ENCODE peak calls at places on chromosomes 11 and 22, in eight cellular contexts. L is cardiac muscle cell; E is CD4-positive, alpha-beta memory T cell; Y is right lobe of liver; G is transverse colon; M is heart right ventricle; A is CD8-positive, alpha-beta T cell; I is CD8-positive, alpha-beta memory T cell. P is an unnamed sample. For H3K9me3 and H3K4me1, the result is how much of the 10 kb centered on the place peaks cover.

GRCh38 chr11:1570896-1571759 is 943 bp downstream of the DUSP8 start:
- DNase-seq in L (no peak), E (peak), Y (peak), G (no peak), M (no peak), A (peak), I (no peak), P (peak)

GRCh38 chr11:93225642-93226041 is 27.9 kb upstream of the SLC36A4 start:
- DNase-seq in L (no peak), E (peak), Y (no peak), G (no peak), M (no peak), A (no peak), I (no peak), P (no peak)

GRCh38 chr11:104582431-104582830 is 315.8 kb downstream of the CASP12 start:
- DNase-seq in L (no peak), E (no peak), Y (no peak), G (no peak), M (no peak), A (no peak), I (no peak), P (no peak)

GRCh38 chr11:119729581-119730346 is 764 bp upstream of the NECTIN1 start:
- DNase-seq in L (no peak), E (no peak), Y (peak), G (peak), M (peak), A (no peak), I (no peak), P (peak)

GRCh38 chr22:28299760-28300159 is 379.9 kb downstream of the TTC28 start:
- DNase-seq in L (peak), E (no peak), Y (no peak), G (no peak), M (no peak), A (no peak), I (no peak), P (no peak)

GRCh38 chr11:28017816-28018215 is 90.1 kb downstream of the KIF18A start:
- DNase-seq in L (no peak), E (no peak), Y (no peak), G (no peak), M (no peak), A (no peak), I (no peak), P (no peak)

GRCh38 chr11:2099523-2100316 is 39.5 kb downstream of the IGF2 start:
- DNase-seq in L (no peak), E (no peak), Y (peak), G (peak), M (no peak), A (peak), I (no peak), P (peak)

GRCh38 chr11:22467741-22468140 is 129.6 kb downstream of the SLC17A6 start:
- DNase-seq in L (no peak), E (no peak), Y (no peak), G (no peak), M (no peak), A (no peak), I (no peak), P (no peak)

GRCh38 chr11:132456735-132457328 is 1075.5 kb downstream of the OPCML start:
- DNase-seq in L (no peak), E (no peak), Y (no peak), G (no peak), M (no peak), A (no peak), I (no peak), P (no peak)

GRCh38 chr11:100354736-100355135 is 332.4 kb upstream of the ARHGAP42 start:
- DNase-seq in L (no peak), E (no peak), Y (no peak), G (no peak), M (no peak), A (no peak), I (no peak), P (no peak)

GRCh38 chr22:22940961-22941605 is 53.5 kb downstream of the IGLL5 start:
- DNase-seq in L (no peak), E (no peak), Y (no peak), G (peak), M (no peak), A (no peak), I (no peak), P (no peak)

DNA sequence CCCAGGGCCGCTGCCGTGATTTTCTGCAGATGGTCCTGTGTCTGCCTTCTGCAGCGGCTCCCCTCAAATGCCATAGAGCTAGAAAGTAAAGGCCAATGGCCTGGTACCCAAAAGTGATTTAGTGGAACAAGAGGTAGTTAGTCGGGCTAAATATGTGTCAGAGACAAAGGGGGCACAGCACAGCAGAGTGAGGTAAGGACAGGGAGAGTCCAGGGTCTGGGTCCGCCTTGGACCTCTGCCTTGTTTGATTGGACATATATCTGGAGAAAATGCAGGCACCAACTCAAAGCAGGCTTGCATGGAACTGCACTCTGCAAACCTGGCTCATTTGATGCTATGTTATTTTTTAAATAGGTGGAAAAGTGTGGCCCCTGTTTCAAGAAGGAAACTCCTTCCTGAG is 249.6 kb upstream of the B3GAT1 start:
- DNase-seq in L (no peak), E (no peak), Y (no peak), G (no peak), M (no peak), A (no peak), I (no peak), P (no peak)
- H3K9me3 ChIP-seq in L (under half), E (under half), Y (under half), G (under half), M (under half), A (under half), I (under half), P (under half)

GRCh38 chr11:207213-208176 is at the start of the genes BET1L and RIC8A:
- DNase-seq in L (peak), E (peak), Y (peak), G (peak), M (peak), A (peak), I (peak), P (peak)
- H3K4me1 ChIP-seq in L (under half), E (half or more), Y (under half), G (under half), M (half or more), A (half or more), I (half or more), P (under half)

DNA sequence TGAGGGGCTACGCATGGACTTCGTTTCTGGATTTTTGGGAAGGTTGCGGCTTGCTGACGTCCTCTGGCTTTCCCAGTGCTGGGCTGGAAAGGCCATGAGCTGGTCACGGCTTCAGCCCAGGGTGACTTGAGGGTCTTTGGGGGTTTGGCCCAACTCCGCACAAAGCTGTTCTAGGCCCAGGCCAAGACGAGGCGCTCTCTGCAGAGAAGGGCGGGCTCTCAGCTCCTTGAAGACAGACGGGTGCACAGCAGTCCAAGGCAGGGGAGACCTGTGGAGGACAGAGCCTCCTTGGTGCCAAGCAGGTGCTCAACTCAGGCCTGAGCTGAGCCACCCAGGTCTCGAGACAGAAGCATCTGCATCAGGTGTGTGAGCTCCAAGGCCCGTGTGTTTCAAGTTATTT is 1003.7 kb downstream of the BRD1 start:
- DNase-seq in L (no peak), E (no peak), Y (no peak), G (no peak), M (no peak), A (no peak), I (no peak), P (no peak)
- H3K9me3 ChIP-seq in L (under half), E (under half), Y (under half), G (under half), M (under half), A (under half), I (under half), P (under half)

DNA sequence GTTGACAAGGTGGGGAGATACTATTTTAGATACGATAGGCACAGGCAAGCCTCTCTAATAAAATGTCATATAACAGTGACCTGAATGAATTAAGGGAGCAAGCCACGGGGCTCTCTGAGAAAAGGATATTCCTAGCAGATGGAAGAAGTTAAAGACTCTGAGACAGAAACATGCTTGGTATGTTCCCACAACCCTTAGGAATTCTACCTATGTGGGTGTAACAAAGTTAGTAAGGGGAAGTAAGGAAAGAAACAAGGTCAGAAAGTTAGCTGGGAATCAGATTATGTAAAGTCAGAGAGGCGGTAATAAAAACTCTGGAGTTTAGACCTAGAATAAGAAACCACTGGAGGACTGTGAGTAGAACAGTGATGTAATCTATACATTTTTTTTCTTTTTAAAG is 59.7 kb upstream of the GDPD4 start:
- DNase-seq in L (no peak), E (no peak), Y (no peak), G (no peak), M (no peak), A (no peak), I (no peak), P (no peak)
- H3K4me1 ChIP-seq in L (under half), E (under half), Y (under half), G (under half), M (under half), A (under half), I (under half), P (under half)

DNA sequence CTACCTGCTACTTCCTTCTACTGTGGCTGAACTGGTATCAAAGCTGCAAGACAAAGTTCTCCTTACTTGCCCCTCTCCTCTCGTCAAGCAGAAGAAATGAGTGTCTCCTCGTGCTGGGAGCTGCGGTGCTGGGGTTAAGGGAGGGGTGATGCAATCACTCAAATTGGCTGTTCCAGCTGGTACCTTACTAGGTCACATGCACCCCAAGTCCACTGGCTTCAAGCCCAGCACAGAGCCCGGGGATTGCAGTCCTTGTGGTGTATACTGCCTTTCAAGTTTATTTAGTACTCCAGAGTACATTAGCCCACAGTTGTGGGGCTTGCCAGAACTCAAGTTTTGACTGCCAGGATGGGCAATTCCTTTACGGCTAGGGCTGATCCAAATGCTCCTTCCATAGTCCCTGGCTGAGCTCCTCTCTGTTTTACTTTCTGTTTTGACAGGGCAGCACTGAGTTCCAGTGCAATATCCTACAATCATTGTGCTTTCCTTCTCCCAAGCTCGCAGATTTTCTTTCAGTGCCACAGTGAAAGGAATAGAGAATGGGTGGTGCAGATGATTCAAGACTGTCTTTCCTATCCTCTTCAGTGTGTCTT is 419.5 kb upstream of the CNTN5 start:
- DNase-seq in L (no peak), E (no peak), Y (no peak), G (peak), M (peak), A (no peak), I (no peak), P (no peak)
- H3K9me3 ChIP-seq in L (under half), E (under half), Y (under half), G (under half), M (under half), A (under half), I (under half), P (under half)

GRCh38 chr22:45843030-45843429 is 133.9 kb downstream of the WNT7B start:
- DNase-seq in L (no peak), E (no peak), Y (no peak), G (no peak), M (no peak), A (no peak), I (no peak), P (no peak)

GRCh38 chr22:45838257-45838891 is 138.6 kb downstream of the WNT7B start:
- DNase-seq in L (peak), E (no peak), Y (no peak), G (no peak), M (no peak), A (no peak), I (no peak), P (no peak)

GRCh38 chr22:45844949-45845613 is 131.9 kb downstream of the WNT7B start:
- DNase-seq in L (no peak), E (no peak), Y (no peak), G (no peak), M (no peak), A (no peak), I (no peak), P (no peak)

GRCh38 chr22:45844009-45844408 is 133.0 kb downstream of the WNT7B start:
- DNase-seq in L (no peak), E (no peak), Y (no peak), G (no peak), M (no peak), A (no peak), I (no peak), P (no peak)

DNA sequence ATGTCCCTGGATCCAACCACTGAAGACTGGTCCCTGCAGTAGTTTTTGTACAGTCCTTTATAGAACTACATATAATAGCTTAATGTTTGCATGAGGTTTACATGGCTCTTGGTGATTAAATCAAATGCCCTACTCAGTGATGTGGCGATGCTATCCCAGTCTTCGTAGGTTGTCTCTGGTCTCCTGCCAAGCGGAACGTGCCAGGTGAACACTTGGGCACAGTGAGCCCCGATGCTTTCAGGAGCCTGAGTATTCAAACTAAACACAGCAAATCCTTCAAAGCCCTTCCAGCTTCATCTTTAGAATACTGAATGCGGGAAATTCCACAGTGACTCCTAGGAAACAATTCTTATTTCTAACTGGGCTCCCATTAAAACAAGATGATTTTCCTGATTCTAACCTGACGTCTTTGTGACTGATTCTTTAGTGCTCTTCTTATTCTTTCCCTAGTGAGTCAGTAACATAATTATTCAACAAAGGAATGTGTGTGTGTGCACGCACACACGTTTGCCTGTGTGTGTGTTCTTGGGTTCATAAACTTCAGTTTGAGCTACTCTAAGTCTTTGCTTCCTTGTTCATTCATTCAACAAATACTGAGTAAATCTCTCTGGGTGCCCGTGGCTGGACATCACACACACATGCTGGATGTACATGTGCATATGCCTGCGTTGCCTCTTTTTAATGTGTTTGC is 134.7 kb downstream of the WNT7B start:
- DNase-seq in L (no peak), E (no peak), Y (no peak), G (no peak), M (no peak), A (no peak), I (no peak), P (no peak)
- H3K4me1 ChIP-seq in L (under half), E (under half), Y (under half), G (under half), M (under half), A (under half), I (under half), P (under half)

DNA sequence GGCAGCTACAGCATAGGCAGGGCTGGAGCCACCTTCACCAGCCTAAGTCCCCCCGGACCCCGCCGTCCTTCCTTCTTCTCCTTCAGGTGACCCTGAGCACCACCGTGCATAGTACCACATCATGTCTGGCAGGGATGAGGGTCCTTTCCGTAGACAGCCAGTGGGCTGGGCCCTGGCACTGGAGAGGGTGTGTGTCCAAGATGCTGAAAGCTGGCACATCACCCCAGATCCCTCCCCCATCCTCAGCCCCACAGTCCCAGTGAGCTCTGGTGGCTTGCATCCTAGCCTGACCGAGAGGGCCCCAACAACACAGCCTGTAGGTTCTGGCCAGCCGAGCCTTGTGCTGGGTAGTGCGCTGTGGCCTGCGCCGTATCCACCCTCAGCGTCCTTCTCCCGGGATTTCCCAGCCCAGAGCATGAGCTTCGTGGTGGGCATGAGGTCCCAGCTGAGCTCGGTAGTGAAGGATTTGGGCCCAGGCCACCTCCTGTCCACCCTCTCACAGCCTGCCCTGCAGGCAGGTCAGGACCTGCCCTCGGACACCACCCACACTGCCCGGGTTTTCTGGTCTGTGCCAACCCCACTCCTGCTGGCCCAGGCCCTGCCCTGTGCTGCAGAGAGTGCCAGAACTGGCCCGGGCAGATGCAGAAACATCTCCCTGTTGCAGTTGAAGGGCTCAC is 1124.3 kb downstream of the BRD1 start:
- DNase-seq in L (no peak), E (no peak), Y (peak), G (no peak), M (no peak), A (no peak), I (no peak), P (peak)
- H3K9me3 ChIP-seq in L (under half), E (under half), Y (under half), G (under half), M (under half), A (under half), I (under half), P (under half)

GRCh38 chr11:86035920-86036319 is 33.0 kb downstream of the PICALM start:
- DNase-seq in L (no peak), E (no peak), Y (no peak), G (no peak), M (no peak), A (no peak), I (no peak), P (no peak)

GRCh38 chr11:86035164-86035563 is 33.7 kb downstream of the PICALM start:
- DNase-seq in L (no peak), E (no peak), Y (no peak), G (no peak), M (no peak), A (no peak), I (no peak), P (no peak)

GRCh38 chr11:86039094-86039493 is 29.8 kb downstream of the PICALM start:
- DNase-seq in L (no peak), E (no peak), Y (no peak), G (no peak), M (no peak), A (no peak), I (no peak), P (no peak)

GRCh38 chr11:86037743-86038142 is 31.1 kb downstream of the PICALM start:
- DNase-seq in L (no peak), E (no peak), Y (no peak), G (no peak), M (no peak), A (no peak), I (no peak), P (no peak)

GRCh38 chr11:86034710-86035109 is 34.2 kb downstream of the PICALM start:
- DNase-seq in L (no peak), E (no peak), Y (no peak), G (no peak), M (no peak), A (no peak), I (no peak), P (no peak)
- H3K4me1 ChIP-seq in L (under half), E (under half), Y (under half), G (under half), M (half or more), A (under half), I (under half), P (under half)

GRCh38 chr22:47283616-47284270 is 521.3 kb downstream of the TBC1D22A start:
- DNase-seq in L (no peak), E (no peak), Y (no peak), G (no peak), M (no peak), A (no peak), I (no peak), P (no peak)

GRCh38 chr22:47281126-47282106 is 519.0 kb downstream of the TBC1D22A start:
- DNase-seq in L (no peak), E (no peak), Y (no peak), G (no peak), M (no peak), A (no peak), I (no peak), P (no peak)

GRCh38 chr22:47282366-47282765 is 519.9 kb downstream of the TBC1D22A start:
- DNase-seq in L (no peak), E (no peak), Y (no peak), G (no peak), M (no peak), A (no peak), I (no peak), P (no peak)

GRCh38 chr22:47284360-47284759 is 521.9 kb downstream of the TBC1D22A start:
- DNase-seq in L (no peak), E (no peak), Y (no peak), G (no peak), M (no peak), A (no peak), I (no peak), P (no peak)

DNA sequence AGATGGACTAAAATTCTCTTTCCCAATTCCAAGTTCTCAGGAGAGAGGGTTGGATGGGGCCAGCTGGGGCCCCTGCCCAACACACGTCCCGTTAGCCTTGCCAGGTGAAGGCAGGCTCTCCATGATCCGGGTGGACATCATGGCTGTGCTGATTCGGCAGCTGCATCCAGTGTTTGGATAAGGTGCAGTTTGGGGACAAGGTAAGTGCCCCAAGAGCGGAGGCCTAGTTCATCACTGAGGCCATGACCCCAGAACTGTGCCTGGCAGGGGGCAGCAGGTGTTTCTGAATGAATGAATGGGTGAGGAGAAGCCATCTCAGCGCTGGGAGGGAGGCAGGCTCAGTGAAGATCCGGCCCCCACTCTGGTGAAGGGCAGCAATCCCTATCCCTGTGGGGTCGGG is 520.4 kb downstream of the TBC1D22A start:
- DNase-seq in L (no peak), E (no peak), Y (no peak), G (no peak), M (no peak), A (no peak), I (no peak), P (no peak)
- H3K9me3 ChIP-seq in L (under half), E (under half), Y (under half), G (under half), M (under half), A (under half), I (under half), P (under half)

P was measured in mucosa of descending colon.